ENCODE peak calls at places on chromosome 14, in nine cellular contexts. One of them, this sample, is unnamed.
A peak's percentile ranks its signal among the peaks of the same experiment; 100 is the strongest.

GRCh38 chr14:79730911-79731310 is 480.4 kb downstream of the DIO2 start:
- DNase-seq in A549: no peak
- DNase-seq in frontal cortex: no peak
- DNase-seq in NCI-H1092 treated with DMSO at 0.1 percent for 48 hours: no peak
- DNase-seq in natural killer cell: no peak
- DNase-seq in DMS79 treated with DMSO at 0.1 percent for 48 hours: no peak
- DNase-seq in activated naive CD8-positive, alpha-beta T cell treated with anti-CD3 and anti-CD28 coated beads, Interleukin-2, amount 50 U/mL, for 24 hours: no peak
- DNase-seq in pons: no peak
- DNase-seq in T47D: no peak
- DNase-seq in this sample: no peak

GRCh38 chr14:90599748-90600507 is 203.1 kb downstream of the CALM1 start:
- DNase-seq in A549: peak; percentile 35
- DNase-seq in frontal cortex: no peak
- DNase-seq in NCI-H1092 treated with DMSO at 0.1 percent for 48 hours: peak; percentile 5
- DNase-seq in natural killer cell: no peak
- DNase-seq in DMS79 treated with DMSO at 0.1 percent for 48 hours: peak; percentile 89
- DNase-seq in activated naive CD8-positive, alpha-beta T cell treated with anti-CD3 and anti-CD28 coated beads, Interleukin-2, amount 50 U/mL, for 24 hours: no peak
- DNase-seq in pons: peak; percentile 67
- DNase-seq in T47D: peak; percentile 85
- DNase-seq in this sample: peak; percentile 58

GRCh38 chr14:59123975-59124374 is 64.5 kb upstream of the DAAM1 start:
- DNase-seq in A549: peak; percentile 21
- DNase-seq in frontal cortex: peak; percentile 12
- DNase-seq in NCI-H1092 treated with DMSO at 0.1 percent for 48 hours: peak; percentile 37
- DNase-seq in natural killer cell: no peak
- DNase-seq in DMS79 treated with DMSO at 0.1 percent for 48 hours: peak; percentile 79
- DNase-seq in activated naive CD8-positive, alpha-beta T cell treated with anti-CD3 and anti-CD28 coated beads, Interleukin-2, amount 50 U/mL, for 24 hours: no peak
- DNase-seq in pons: peak; percentile 23
- DNase-seq in T47D: peak; percentile 42
- DNase-seq in this sample: no peak

GRCh38 chr14:62934439-62934838 is 110.8 kb downstream of the KCNH5 start:
- DNase-seq in A549: no peak
- DNase-seq in frontal cortex: no peak
- DNase-seq in NCI-H1092 treated with DMSO at 0.1 percent for 48 hours: no peak
- DNase-seq in natural killer cell: no peak
- DNase-seq in DMS79 treated with DMSO at 0.1 percent for 48 hours: no peak
- DNase-seq in activated naive CD8-positive, alpha-beta T cell treated with anti-CD3 and anti-CD28 coated beads, Interleukin-2, amount 50 U/mL, for 24 hours: no peak
- DNase-seq in pons: no peak
- DNase-seq in T47D: no peak
- DNase-seq in this sample: no peak

GRCh38 chr14:79369359-79370332 is 841.7 kb downstream of the DIO2 start:
- DNase-seq in A549: peak; percentile 88
- DNase-seq in frontal cortex: no peak
- DNase-seq in NCI-H1092 treated with DMSO at 0.1 percent for 48 hours: no peak
- DNase-seq in natural killer cell: no peak
- DNase-seq in DMS79 treated with DMSO at 0.1 percent for 48 hours: no peak
- DNase-seq in activated naive CD8-positive, alpha-beta T cell treated with anti-CD3 and anti-CD28 coated beads, Interleukin-2, amount 50 U/mL, for 24 hours: no peak
- DNase-seq in pons: no peak
- DNase-seq in T47D: no peak
- DNase-seq in this sample: no peak

GRCh38 chr14:59248170-59248569 is 59.7 kb downstream of the DAAM1 start:
- DNase-seq in A549: no peak
- DNase-seq in frontal cortex: no peak
- DNase-seq in NCI-H1092 treated with DMSO at 0.1 percent for 48 hours: no peak
- DNase-seq in natural killer cell: no peak
- DNase-seq in DMS79 treated with DMSO at 0.1 percent for 48 hours: no peak
- DNase-seq in activated naive CD8-positive, alpha-beta T cell treated with anti-CD3 and anti-CD28 coated beads, Interleukin-2, amount 50 U/mL, for 24 hours: no peak
- DNase-seq in pons: no peak
- DNase-seq in T47D: no peak
- DNase-seq in this sample: no peak

GRCh38 chr14:21041676-21042433 is at the start of gene RNASE7:
- DNase-seq in A549: no peak
- DNase-seq in frontal cortex: no peak
- DNase-seq in NCI-H1092 treated with DMSO at 0.1 percent for 48 hours: no peak
- DNase-seq in natural killer cell: no peak
- DNase-seq in DMS79 treated with DMSO at 0.1 percent for 48 hours: no peak
- DNase-seq in activated naive CD8-positive, alpha-beta T cell treated with anti-CD3 and anti-CD28 coated beads, Interleukin-2, amount 50 U/mL, for 24 hours: no peak
- DNase-seq in pons: no peak
- DNase-seq in T47D: no peak
- DNase-seq in this sample: no peak

GRCh38 chr14:55976619-55977018 is 141.6 kb upstream of the PELI2 start:
- DNase-seq in A549: no peak
- DNase-seq in frontal cortex: no peak
- DNase-seq in NCI-H1092 treated with DMSO at 0.1 percent for 48 hours: peak; percentile 74
- DNase-seq in natural killer cell: no peak
- DNase-seq in DMS79 treated with DMSO at 0.1 percent for 48 hours: no peak
- DNase-seq in activated naive CD8-positive, alpha-beta T cell treated with anti-CD3 and anti-CD28 coated beads, Interleukin-2, amount 50 U/mL, for 24 hours: no peak
- DNase-seq in pons: peak; percentile 25
- DNase-seq in T47D: no peak
- DNase-seq in this sample: no peak

GRCh38 chr14:90191154-90191553 is 65.2 kb upstream of the PSMC1 start:
- DNase-seq in A549: no peak
- DNase-seq in frontal cortex: no peak
- DNase-seq in NCI-H1092 treated with DMSO at 0.1 percent for 48 hours: no peak
- DNase-seq in natural killer cell: no peak
- DNase-seq in DMS79 treated with DMSO at 0.1 percent for 48 hours: no peak
- DNase-seq in activated naive CD8-positive, alpha-beta T cell treated with anti-CD3 and anti-CD28 coated beads, Interleukin-2, amount 50 U/mL, for 24 hours: no peak
- DNase-seq in pons: no peak
- DNase-seq in T47D: no peak
- DNase-seq in this sample: no peak

GRCh38 chr14:104223101-104223809 is 84.9 kb downstream of the KIF26A start:
- DNase-seq in A549: no peak
- DNase-seq in frontal cortex: no peak
- DNase-seq in NCI-H1092 treated with DMSO at 0.1 percent for 48 hours: peak; percentile 11
- DNase-seq in natural killer cell: no peak
- DNase-seq in DMS79 treated with DMSO at 0.1 percent for 48 hours: peak; percentile 87
- DNase-seq in activated naive CD8-positive, alpha-beta T cell treated with anti-CD3 and anti-CD28 coated beads, Interleukin-2, amount 50 U/mL, for 24 hours: no peak
- DNase-seq in pons: no peak
- DNase-seq in T47D: no peak
- DNase-seq in this sample: peak; percentile 65

GRCh38 chr14:94793901-94794300 is 24.0 kb upstream of the GSC start:
- DNase-seq in A549: no peak
- DNase-seq in frontal cortex: no peak
- DNase-seq in NCI-H1092 treated with DMSO at 0.1 percent for 48 hours: no peak
- DNase-seq in natural killer cell: no peak
- DNase-seq in DMS79 treated with DMSO at 0.1 percent for 48 hours: no peak
- DNase-seq in activated naive CD8-positive, alpha-beta T cell treated with anti-CD3 and anti-CD28 coated beads, Interleukin-2, amount 50 U/mL, for 24 hours: no peak
- DNase-seq in pons: no peak
- DNase-seq in T47D: no peak
- DNase-seq in this sample: no peak

This sample was measured in glutamatergic neuron.